ENCODE peak calls at places on chromosomes 2 and 18, in nine cellular contexts. J, X, G, R, H, V, S, C and Z are unnamed samples.

GRCh38 chr18:46152436-46152807 is 48.2 kb downstream of the HAUS1 start:
- DNase-seq in J (no peak), X (no peak), G (no peak), R (no peak), H (peak), V (no peak), S (peak), C (no peak), Z (no peak)

GRCh38 chr2:34408100-34408499 is 809.0 kb upstream of the FAM98A start:
- DNase-seq in J (no peak), X (no peak), G (no peak), R (no peak), H (no peak), V (no peak), S (no peak), C (no peak), Z (no peak)

GRCh38 chr2:58893645-58894336 is 652.7 kb upstream of the FANCL start:
- DNase-seq in J (no peak), X (no peak), G (no peak), R (no peak), H (no peak), V (no peak), S (no peak), C (no peak), Z (no peak)

GRCh38 chr2:236557894-236558532 is 11.6 kb upstream of the ACKR3 start:
- DNase-seq in J (peak), X (no peak), G (no peak), R (no peak), H (no peak), V (no peak), S (no peak), C (no peak), Z (no peak)

GRCh38 chr18:71322201-71322600 is 1033.4 kb downstream of the SOCS6 start:
- DNase-seq in J (no peak), X (no peak), G (no peak), R (no peak), H (no peak), V (no peak), S (no peak), C (peak), Z (no peak)

GRCh38 chr2:137208361-137208973 is 443.1 kb downstream of the THSD7B start:
- DNase-seq in J (no peak), X (no peak), G (peak), R (no peak), H (peak), V (no peak), S (peak), C (no peak), Z (no peak)

GRCh38 chr2:224901121-224901676 is 141.1 kb downstream of the DOCK10 start:
- DNase-seq in J (no peak), X (no peak), G (no peak), R (no peak), H (no peak), V (no peak), S (no peak), C (no peak), Z (no peak)

GRCh38 chr18:51399491-51400122 is 202.1 kb upstream of the MEX3C start:
- DNase-seq in J (no peak), X (no peak), G (no peak), R (no peak), H (peak), V (no peak), S (no peak), C (no peak), Z (no peak)

GRCh38 chr2:128765822-128766221 is 447.2 kb upstream of the HS6ST1 start:
- DNase-seq in J (no peak), X (no peak), G (no peak), R (no peak), H (no peak), V (no peak), S (no peak), C (no peak), Z (no peak)

GRCh38 chr2:113977660-113978523 is 88.0 kb downstream of the ACTR3 start:
- DNase-seq in J (peak), X (no peak), G (peak), R (no peak), H (peak), V (peak), S (peak), C (no peak), Z (no peak)

GRCh38 chr18:31679133-31679731 is 5.1 kb downstream of the B4GALT6 start:
- DNase-seq in J (no peak), X (no peak), G (no peak), R (no peak), H (peak), V (peak), S (peak), C (no peak), Z (no peak)

GRCh38 chr18:50079571-50080295 is 115.2 kb downstream of the MYO5B start:
- DNase-seq in J (no peak), X (no peak), G (no peak), R (no peak), H (no peak), V (no peak), S (no peak), C (no peak), Z (no peak)

GRCh38 chr18:31684279-31685096 is at the start of gene B4GALT6:
- DNase-seq in J (peak), X (peak), G (no peak), R (peak), H (peak), V (no peak), S (peak), C (peak), Z (no peak)

GRCh38 chr2:207107551-207107950 is 58.2 kb downstream of the KLF7 start:
- DNase-seq in J (no peak), X (no peak), G (no peak), R (no peak), H (no peak), V (no peak), S (no peak), C (no peak), Z (no peak)

GRCh38 chr2:27492557-27492956 is 2.4 kb downstream of the FNDC4 start:
- DNase-seq in J (no peak), X (no peak), G (no peak), R (no peak), H (no peak), V (no peak), S (no peak), C (no peak), Z (no peak)

GRCh38 chr2:26669099-26669498 is 23.4 kb upstream of the KCNK3 start:
- DNase-seq in J (no peak), X (no peak), G (no peak), R (no peak), H (no peak), V (no peak), S (no peak), C (no peak), Z (no peak)

GRCh38 chr2:179877601-179878364 is 16.4 kb upstream of the ZNF385B start:
- DNase-seq in J (no peak), X (no peak), G (no peak), R (no peak), H (peak), V (no peak), S (no peak), C (no peak), Z (no peak)

GRCh38 chr2:100965596-100965995 is 36.5 kb upstream of the RPL31 start:
- DNase-seq in J (no peak), X (no peak), G (no peak), R (no peak), H (no peak), V (no peak), S (no peak), C (no peak), Z (no peak)

GRCh38 chr2:110718990-110719389 is 13.4 kb upstream of the ACOXL start:
- DNase-seq in J (no peak), X (no peak), G (no peak), R (no peak), H (no peak), V (no peak), S (peak), C (no peak), Z (no peak)
- TF ChIP-seq CTCF in J (no peak), X (no peak), G (no peak), R (no peak), H (no peak), V (no peak), S (no peak), C (no peak), Z (no peak)

GRCh38 chr2:138321458-138321857 is 180.1 kb upstream of the SPOPL start:
- DNase-seq in J (no peak), X (no peak), G (no peak), R (no peak), H (no peak), V (no peak), S (no peak), C (no peak), Z (no peak)
- TF ChIP-seq CTCF in J (no peak), X (no peak), G (no peak), R (no peak), H (no peak), V (no peak), S (no peak), C (no peak), Z (no peak)

DNA sequence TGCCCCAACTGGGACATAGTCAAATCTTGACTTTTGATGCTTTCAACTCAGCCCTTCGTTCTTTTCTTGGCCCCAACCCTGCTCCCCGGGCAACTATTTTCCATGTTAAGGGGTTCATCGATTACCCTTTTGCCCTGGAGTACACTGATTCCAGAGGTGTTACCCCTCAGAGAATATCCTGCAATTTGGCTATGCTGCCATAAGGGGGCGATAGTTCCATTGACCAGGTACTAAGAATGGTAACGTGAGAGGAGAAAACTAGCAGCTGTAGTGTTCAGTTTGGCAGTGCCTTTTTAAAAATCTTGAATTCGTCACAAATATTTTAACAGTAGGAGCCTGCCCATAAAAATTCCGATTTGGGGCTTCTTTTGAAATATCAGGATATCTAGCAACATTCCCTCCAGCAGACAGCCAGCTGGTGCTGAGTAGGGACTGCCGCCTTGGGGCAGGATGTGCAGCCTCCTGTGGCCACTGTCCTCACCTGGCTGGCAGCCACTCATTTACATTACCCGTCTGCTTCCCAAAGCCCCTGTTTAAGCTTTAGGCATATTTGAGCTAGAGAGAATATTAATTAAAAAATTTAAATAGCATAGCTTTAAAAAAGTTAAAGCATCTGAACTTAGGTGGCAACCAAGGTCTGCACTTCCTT is 146.3 kb upstream of the SKOR2 start:
- DNase-seq in J (peak), X (peak), G (peak), R (no peak), H (no peak), V (peak), S (no peak), C (peak), Z (no peak)
- TF ChIP-seq CTCF in J (peak), X (peak), G (peak), R (peak), H (peak), V (peak), S (peak), C (peak), Z (no peak)

DNA sequence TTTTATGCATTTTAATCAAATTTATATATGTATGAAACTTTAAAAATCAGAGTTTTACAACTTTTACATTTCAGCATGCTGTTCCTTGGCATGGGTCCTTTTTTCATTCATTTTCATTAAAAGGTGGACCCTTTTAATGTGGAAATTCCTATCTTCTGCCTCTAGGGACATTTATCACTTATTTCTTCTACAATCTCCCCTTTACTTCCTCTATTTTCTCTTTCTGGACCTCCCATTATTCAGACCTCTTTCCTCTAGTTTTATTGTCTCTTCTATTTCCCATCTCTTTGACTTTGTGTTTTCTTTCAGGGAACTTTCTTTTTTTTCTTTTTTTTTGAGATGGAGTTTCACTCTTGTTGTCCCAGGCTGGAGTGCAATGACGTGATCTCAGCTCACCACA is 5.7 kb downstream of the PROC start:
- DNase-seq in J (no peak), X (no peak), G (no peak), R (no peak), H (no peak), V (no peak), S (no peak), C (no peak), Z (no peak)
- TF ChIP-seq CTCF in J (peak), X (no peak), G (no peak), R (peak), H (no peak), V (peak), S (no peak), C (no peak), Z (no peak)